ENCODE peak calls at places on chromosomes 7 and 10, in six cellular contexts. I, X, R, M, S and P are unnamed samples.

GRCh38 chr10:3538850-3539531 is 246.0 kb downstream of the KLF6 start:
- DNase-seq in I (peak), X (no peak), R (peak), M (no peak), S (no peak), P (no peak)

GRCh38 chr10:30557884-30558283 is 71.7 kb downstream of the LYZL2 start:
- DNase-seq in I (no peak), X (peak), R (peak), M (no peak), S (no peak), P (no peak)

GRCh38 chr7:44955733-44956132 is 23.1 kb downstream of the MYO1G start:
- DNase-seq in I (no peak), X (no peak), R (peak), M (no peak), S (no peak), P (no peak)

GRCh38 chr7:157282141-157282801 is 54.5 kb upstream of the DNAJB6 start:
- DNase-seq in I (peak), X (no peak), R (no peak), M (no peak), S (no peak), P (no peak)

GRCh38 chr10:61475449-61475873 is 22.3 kb upstream of the TMEM26 start:
- DNase-seq in I (no peak), X (no peak), R (peak), M (no peak), S (no peak), P (no peak)

GRCh38 chr7:84123903-84124573 is 70.6 kb downstream of the SEMA3A start:
- DNase-seq in I (no peak), X (no peak), R (no peak), M (no peak), S (no peak), P (no peak)

GRCh38 chr10:6522230-6522629 is 57.8 kb downstream of the PRKCQ start:
- DNase-seq in I (no peak), X (peak), R (no peak), M (no peak), S (no peak), P (no peak)

GRCh38 chr7:5702876-5703571 is 78.4 kb downstream of the RNF216 start:
- DNase-seq in I (no peak), X (no peak), R (no peak), M (no peak), S (no peak), P (no peak)

GRCh38 chr7:127504715-127505114 is 80.7 kb downstream of the GCC1 start:
- DNase-seq in I (peak), X (no peak), R (peak), M (peak), S (peak), P (peak)

GRCh38 chr10:62437696-62438095 is 63.5 kb downstream of the ZNF365 start:
- DNase-seq in I (peak), X (peak), R (peak), M (peak), S (no peak), P (peak)

GRCh38 chr7:106068538-106068961 is 43.6 kb downstream of the SYPL1 start:
- DNase-seq in I (no peak), X (no peak), R (no peak), M (no peak), S (no peak), P (no peak)

GRCh38 chr10:45000764-45001381 is at the start of gene ZNF22:
- DNase-seq in I (peak), X (peak), R (peak), M (peak), S (peak), P (peak)

GRCh38 chr10:11810313-11810766 is 12.8 kb upstream of the PROSER2 start:
- DNase-seq in I (peak), X (no peak), R (peak), M (no peak), S (no peak), P (no peak)

GRCh38 chr7:156334636-156335035 is 305.9 kb upstream of the RNF32 start:
- DNase-seq in I (no peak), X (no peak), R (no peak), M (no peak), S (no peak), P (no peak)

GRCh38 chr7:148535227-148535626 is 55.3 kb upstream of the C7orf33 start:
- DNase-seq in I (no peak), X (no peak), R (peak), M (peak), S (no peak), P (peak)

GRCh38 chr10:89536013-89536354 is 590 bp upstream of the SLC16A12 start:
- DNase-seq in I (no peak), X (no peak), R (no peak), M (no peak), S (no peak), P (no peak)

GRCh38 chr10:28300027-28300426 is 2.8 kb downstream of the MPP7 start:
- DNase-seq in I (no peak), X (no peak), R (no peak), M (no peak), S (no peak), P (no peak)

GRCh38 chr10:117188399-117188798 is 8.9 kb upstream of the KCNK18 start:
- DNase-seq in I (no peak), X (no peak), R (no peak), M (no peak), S (no peak), P (no peak)

GRCh38 chr10:112804036-112804435 is 146.0 kb upstream of the TCF7L2 start:
- DNase-seq in I (peak), X (no peak), R (no peak), M (no peak), S (no peak), P (no peak)

GRCh38 chr10:12193193-12193592 is 2.5 kb downstream of the NUDT5 start:
- DNase-seq in I (no peak), X (no peak), R (peak), M (no peak), S (no peak), P (no peak)

GRCh38 chr7:85070967-85071628 is 115.8 kb downstream of the SEMA3D start:
- DNase-seq in I (no peak), X (no peak), R (peak), M (no peak), S (no peak), P (no peak)

DNA sequence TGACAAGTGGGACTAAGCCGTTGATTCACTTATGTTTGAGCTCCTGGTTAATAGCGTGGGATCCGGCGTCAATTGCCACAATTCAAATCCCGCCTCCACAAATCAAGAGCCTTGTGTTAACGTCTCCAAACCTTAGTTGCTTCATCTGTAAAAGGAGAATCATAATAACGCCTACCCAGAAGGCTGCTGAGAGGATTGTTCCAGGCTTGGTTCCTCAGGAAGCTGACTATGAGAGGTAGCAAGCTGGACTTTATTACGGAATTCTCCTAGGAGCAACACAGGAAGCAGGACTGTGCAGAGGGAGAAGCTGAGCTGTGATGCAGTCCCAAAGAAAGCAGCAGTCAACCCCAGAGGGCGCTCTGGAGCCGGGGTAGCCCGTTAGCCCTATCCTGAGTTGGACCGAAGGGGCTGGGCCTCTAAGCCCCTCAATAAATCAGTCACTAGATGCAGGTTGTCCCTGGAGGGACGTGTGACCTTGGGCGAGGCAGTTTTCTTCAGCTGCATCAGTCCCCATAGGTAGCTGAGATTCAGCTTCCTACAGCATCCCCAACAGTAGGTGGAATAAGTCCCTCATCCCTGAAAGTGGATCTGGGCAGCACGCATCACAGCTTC is 6.9 kb upstream of the BAG3 start:
- DNase-seq in I (no peak), X (no peak), R (no peak), M (no peak), S (no peak), P (no peak)
- TF ChIP-seq CTCF in I (no peak), X (peak), R (no peak), M (no peak), S (no peak), P (no peak)

DNA sequence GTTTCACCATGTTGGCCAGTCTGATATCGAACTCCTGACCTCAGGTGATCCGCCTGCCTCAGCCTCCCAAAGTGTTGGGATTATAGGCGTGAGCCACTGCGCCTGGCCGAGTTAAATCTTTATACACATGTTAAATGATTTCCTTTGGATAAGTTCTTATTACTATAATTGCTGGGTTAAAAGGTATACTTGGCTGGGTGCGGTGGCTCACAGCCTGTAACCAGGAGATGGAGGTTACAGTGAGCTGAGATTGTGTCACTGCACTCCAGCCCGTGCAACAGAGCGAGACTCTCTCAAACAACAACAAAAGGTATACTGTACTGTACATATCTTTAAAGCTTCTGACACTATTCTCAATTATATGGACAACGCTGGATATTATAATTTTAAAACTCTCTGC is 53.2 kb upstream of the CDK13 start:
- DNase-seq in I (no peak), X (no peak), R (no peak), M (no peak), S (no peak), P (no peak)
- TF ChIP-seq CTCF in I (no peak), X (no peak), R (no peak), M (no peak), S (no peak), P (no peak)

DNA sequence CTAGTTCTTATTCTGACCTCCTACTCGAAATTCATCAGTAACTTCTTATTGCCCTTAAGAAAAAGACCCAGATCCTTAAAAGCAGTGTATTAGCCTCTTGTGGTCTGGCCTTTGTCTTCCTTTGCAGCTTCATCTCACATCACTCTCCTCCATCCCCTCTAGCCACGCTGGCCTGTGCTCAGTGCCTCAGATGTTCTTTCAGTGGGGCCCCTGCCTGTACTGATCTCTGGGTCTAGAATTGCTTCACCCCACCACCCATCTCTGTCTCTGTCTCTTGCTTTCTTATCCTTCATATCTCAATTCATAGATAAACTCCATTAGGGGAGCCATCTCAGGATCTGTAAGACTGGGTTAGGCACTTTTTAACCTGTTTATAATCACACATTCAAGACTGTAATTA is 1178.5 kb upstream of the C7orf33 start:
- DNase-seq in I (no peak), X (no peak), R (no peak), M (no peak), S (no peak), P (no peak)
- TF ChIP-seq CTCF in I (no peak), X (no peak), R (no peak), M (no peak), S (no peak), P (no peak)

GRCh38 chr10:132373241-132373955 is 23.6 kb upstream of the PWWP2B start:
- DNase-seq in I (no peak), X (no peak), R (no peak), M (no peak), S (no peak), P (no peak)

GRCh38 chr10:132370426-132371340 is 26.3 kb upstream of the PWWP2B start:
- DNase-seq in I (no peak), X (no peak), R (no peak), M (no peak), S (no peak), P (no peak)

GRCh38 chr10:132369636-132370185 is 27.3 kb upstream of the PWWP2B start:
- DNase-seq in I (no peak), X (no peak), R (no peak), M (no peak), S (no peak), P (no peak)

GRCh38 chr10:132372516-132373095 is 24.4 kb upstream of the PWWP2B start:
- DNase-seq in I (no peak), X (no peak), R (no peak), M (no peak), S (no peak), P (no peak)

DNA sequence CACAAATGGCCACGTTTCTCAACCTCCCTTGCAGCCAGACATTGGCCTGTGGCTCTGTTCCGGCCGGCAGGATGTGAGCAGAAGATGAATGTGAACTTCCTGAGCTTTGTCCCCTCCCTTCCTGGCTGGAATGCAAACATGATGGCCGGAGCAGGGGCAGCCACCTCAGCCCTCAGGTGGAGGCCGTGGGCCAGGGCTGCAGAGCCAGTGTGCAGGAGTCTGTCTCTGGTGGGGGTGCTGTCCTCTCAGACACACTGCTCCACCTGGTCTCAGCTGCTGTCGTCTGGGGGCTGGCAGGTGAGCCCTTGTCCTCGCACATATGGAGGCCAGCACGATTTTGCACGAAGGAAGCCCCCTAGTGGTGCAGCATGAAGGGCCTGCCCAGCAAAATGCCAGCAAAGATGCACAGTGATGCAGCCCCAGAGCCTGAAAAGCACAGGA is 25.3 kb upstream of the PWWP2B start:
- DNase-seq in I (peak), X (no peak), R (no peak), M (no peak), S (no peak), P (no peak)
- TF ChIP-seq CTCF in I (peak), X (peak), R (peak), M (peak), S (no peak), P (peak)

GRCh38 chr7:50978633-50979215 is 196.0 kb upstream of the GRB10 start:
- DNase-seq in I (no peak), X (peak), R (no peak), M (no peak), S (no peak), P (no peak)
- TF ChIP-seq CTCF in I (peak), X (no peak), R (no peak), M (no peak), S (no peak), P (no peak)

GRCh38 chr10:68156373-68157185 is 47.3 kb downstream of the MYPN start:
- DNase-seq in I (peak), X (peak), R (peak), M (peak), S (no peak), P (peak)
- TF ChIP-seq CTCF in I (peak), X (peak), R (peak), M (peak), S (peak), P (peak)

GRCh38 chr10:74163313-74164068 is 12.5 kb downstream of the ADK start:
- DNase-seq in I (no peak), X (no peak), R (no peak), M (no peak), S (no peak), P (no peak)
- TF ChIP-seq CTCF in I (no peak), X (no peak), R (no peak), M (no peak), S (no peak), P (no peak)

DNA sequence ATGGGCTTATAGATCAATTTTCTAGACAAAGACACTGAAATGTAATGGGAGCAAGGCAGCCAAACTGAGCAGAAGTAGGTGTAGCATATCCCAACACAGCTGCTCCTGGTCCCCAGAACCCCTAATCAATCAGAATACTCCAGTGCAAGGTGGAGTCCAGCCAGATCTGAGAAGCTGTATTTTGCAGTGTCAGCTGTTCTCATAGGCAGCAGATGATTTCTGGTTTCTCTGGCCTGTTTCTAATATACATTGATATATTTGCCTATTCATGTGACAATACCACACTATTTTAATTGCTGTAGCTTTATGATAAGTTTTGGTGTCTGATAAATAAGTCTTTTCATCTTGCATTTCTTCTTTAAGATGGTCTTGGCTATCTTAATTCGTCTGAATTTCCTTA is 117.4 kb upstream of the STARD3NL start:
- DNase-seq in I (no peak), X (no peak), R (no peak), M (no peak), S (no peak), P (no peak)
- TF ChIP-seq CTCF in I (no peak), X (no peak), R (no peak), M (no peak), S (no peak), P (no peak)

GRCh38 chr10:26507441-26507840 is 69.3 kb downstream of the APBB1IP start:
- DNase-seq in I (no peak), X (no peak), R (no peak), M (no peak), S (no peak), P (no peak)

GRCh38 chr10:26505491-26505890 is 67.3 kb downstream of the APBB1IP start:
- DNase-seq in I (no peak), X (no peak), R (no peak), M (no peak), S (no peak), P (no peak)

GRCh38 chr10:26502988-26503387 is 64.8 kb downstream of the APBB1IP start:
- DNase-seq in I (no peak), X (no peak), R (no peak), M (no peak), S (no peak), P (no peak)

GRCh38 chr10:26508016-26508415 is 69.9 kb downstream of the APBB1IP start:
- DNase-seq in I (no peak), X (no peak), R (no peak), M (no peak), S (no peak), P (no peak)

GRCh38 chr10:26503911-26504310 is 65.8 kb downstream of the APBB1IP start:
- DNase-seq in I (peak), X (no peak), R (no peak), M (no peak), S (no peak), P (no peak)
- TF ChIP-seq CTCF in I (peak), X (peak), R (no peak), M (peak), S (no peak), P (peak)

DNA sequence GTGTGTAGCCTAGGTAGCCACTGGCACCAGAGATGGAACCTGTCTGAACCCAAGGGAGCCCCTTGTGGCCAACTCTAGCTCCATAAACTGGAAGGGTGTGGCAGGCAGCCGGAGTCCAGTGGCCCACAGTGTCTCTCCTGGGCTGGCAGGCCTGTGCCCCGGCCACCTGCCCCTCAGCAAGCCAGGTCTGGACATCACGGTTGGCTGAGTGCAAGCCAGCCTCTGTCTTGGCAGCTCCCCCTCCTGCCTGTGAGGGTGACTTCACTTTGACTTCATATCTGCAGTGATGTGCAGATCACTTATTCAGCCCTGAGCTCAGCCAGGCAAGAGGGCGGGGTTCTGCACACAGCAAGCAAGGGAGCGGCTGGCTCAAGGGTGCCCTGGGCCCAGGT is 1.3 kb upstream of the RET start:
- DNase-seq in I (peak), X (peak), R (no peak), M (peak), S (no peak), P (no peak)
- TF ChIP-seq CTCF in I (no peak), X (peak), R (peak), M (peak), S (peak), P (no peak)